ENCODE peak calls at places on chromosomes 4 and X, in eight cellular contexts. G, L, D, Y, O, Z, W and B are unnamed samples. For H3K9me3, the result is how much of the 10 kb centered on the place peaks cover.

GRCh38 chrX:103063918-103064434 is at the start of gene BEX1:
- DNase-seq in G (peak), L (peak), D (no peak), Y (no peak), O (no peak), Z (no peak), W (peak), B (peak)

GRCh38 chr4:36823199-36823967 is 421.2 kb upstream of the NWD2 start:
- DNase-seq in G (no peak), L (no peak), D (no peak), Y (no peak), O (no peak), Z (no peak), W (no peak), B (no peak)

GRCh38 chrX:150767475-150768131 is 74.4 kb downstream of the MTMR1 start:
- DNase-seq in G (no peak), L (peak), D (no peak), Y (no peak), O (peak), Z (no peak), W (no peak), B (no peak)

GRCh38 chr4:26061248-26061986 is 147.4 kb downstream of the SMIM20 start:
- DNase-seq in G (no peak), L (peak), D (no peak), Y (no peak), O (peak), Z (no peak), W (peak), B (no peak)

GRCh38 chr4:169376421-169376820 is 105.7 kb upstream of the SH3RF1 start:
- DNase-seq in G (no peak), L (no peak), D (no peak), Y (no peak), O (no peak), Z (no peak), W (no peak), B (no peak)

GRCh38 chrX:20028588-20028987 is 37.7 kb upstream of the BCLAF3 start:
- DNase-seq in G (no peak), L (peak), D (no peak), Y (no peak), O (no peak), Z (no peak), W (no peak), B (no peak)

GRCh38 chr4:113987382-113987930 is 8.0 kb upstream of the ARSJ start:
- DNase-seq in G (no peak), L (no peak), D (no peak), Y (no peak), O (no peak), Z (no peak), W (no peak), B (no peak)

GRCh38 chrX:9591496-9591895 is 126.6 kb downstream of the TBL1X start:
- DNase-seq in G (no peak), L (no peak), D (no peak), Y (no peak), O (no peak), Z (no peak), W (no peak), B (no peak)

GRCh38 chr4:147571021-147571770 is 46.0 kb upstream of the TMEM184C start:
- DNase-seq in G (no peak), L (no peak), D (no peak), Y (no peak), O (peak), Z (no peak), W (no peak), B (no peak)

GRCh38 chrX:112714357-112714918 is 34.7 kb upstream of the LHFPL1 start:
- DNase-seq in G (no peak), L (no peak), D (no peak), Y (no peak), O (no peak), Z (no peak), W (no peak), B (no peak)

GRCh38 chr4:34148322-34148908 is 2095.9 kb downstream of the ARAP2 start:
- DNase-seq in G (no peak), L (no peak), D (no peak), Y (no peak), O (peak), Z (no peak), W (no peak), B (no peak)

GRCh38 chr4:74111990-74112389 is 13.0 kb upstream of the CXCL2 start:
- DNase-seq in G (no peak), L (no peak), D (no peak), Y (no peak), O (no peak), Z (no peak), W (no peak), B (no peak)

GRCh38 chr4:68141852-68142251 is 12.2 kb upstream of the TMPRSS11F start:
- DNase-seq in G (no peak), L (no peak), D (no peak), Y (no peak), O (no peak), Z (no peak), W (no peak), B (no peak)

GRCh38 chr4:40918330-40918729 is 168.6 kb downstream of the NSUN7 start:
- DNase-seq in G (no peak), L (peak), D (no peak), Y (peak), O (peak), Z (peak), W (peak), B (no peak)

GRCh38 chr4:149523039-149523438 is 292.6 kb downstream of the IQCM start:
- DNase-seq in G (no peak), L (no peak), D (no peak), Y (no peak), O (no peak), Z (no peak), W (no peak), B (no peak)

GRCh38 chr4:147617173-147617840 is at the start of gene TMEM184C:
- DNase-seq in G (peak), L (peak), D (peak), Y (peak), O (peak), Z (peak), W (peak), B (peak)

GRCh38 chr4:8688041-8688907 is 95.7 kb downstream of the CPZ start:
- DNase-seq in G (no peak), L (peak), D (no peak), Y (no peak), O (peak), Z (no peak), W (peak), B (no peak)

GRCh38 chrX:103629295-103630170 is 758 bp downstream of the TCEAL1 start:
- DNase-seq in G (peak), L (peak), D (no peak), Y (peak), O (peak), Z (peak), W (peak), B (no peak)

GRCh38 chr4:36551697-36552214 is 270.3 kb downstream of the DTHD1 start:
- DNase-seq in G (no peak), L (no peak), D (no peak), Y (no peak), O (peak), Z (no peak), W (no peak), B (no peak)

GRCh38 chr4:79723507-79723906 is 315.5 kb upstream of the GK2 start:
- DNase-seq in G (peak), L (no peak), D (no peak), Y (no peak), O (no peak), Z (no peak), W (peak), B (no peak)

GRCh38 chr4:105197777-105198176 is 51.1 kb downstream of the TET2 start:
- DNase-seq in G (no peak), L (no peak), D (no peak), Y (no peak), O (peak), Z (no peak), W (no peak), B (no peak)

GRCh38 chrX:150363561-150364346 is 637 bp downstream of the MAMLD1 start:
- DNase-seq in G (peak), L (peak), D (peak), Y (peak), O (peak), Z (peak), W (no peak), B (no peak)

GRCh38 chrX:12702509-12703091 is 88.6 kb upstream of the PRPS2 start:
- DNase-seq in G (no peak), L (no peak), D (no peak), Y (no peak), O (peak), Z (no peak), W (peak), B (no peak)

GRCh38 chr4:22676058-22676457 is 16.7 kb upstream of the GBA3 start:
- DNase-seq in G (no peak), L (no peak), D (no peak), Y (no peak), O (no peak), Z (no peak), W (no peak), B (no peak)

GRCh38 chr4:140862182-140862442 is 105.9 kb upstream of the TBC1D9 start:
- DNase-seq in G (no peak), L (no peak), D (no peak), Y (no peak), O (no peak), Z (no peak), W (no peak), B (no peak)

GRCh38 chr4:57320880-57321279 is 210.7 kb upstream of the IGFBP7 start:
- DNase-seq in G (no peak), L (no peak), D (no peak), Y (no peak), O (no peak), Z (no peak), W (no peak), B (no peak)

GRCh38 chrX:13716905-13717304 is 17.5 kb downstream of the TRAPPC2 start:
- DNase-seq in G (no peak), L (no peak), D (no peak), Y (no peak), O (no peak), Z (no peak), W (no peak), B (peak)

GRCh38 chrX:124208675-124209074 is 123.8 kb upstream of the TEX13D start:
- DNase-seq in G (no peak), L (no peak), D (no peak), Y (no peak), O (no peak), Z (no peak), W (no peak), B (no peak)

GRCh38 chr4:109302366-109303140 is at the start of gene COL25A1:
- DNase-seq in G (peak), L (peak), D (no peak), Y (peak), O (no peak), Z (peak), W (peak), B (peak)

GRCh38 chr4:2469192-2469984 is 482 bp downstream of the RNF4 start:
- DNase-seq in G (peak), L (peak), D (no peak), Y (peak), O (peak), Z (peak), W (peak), B (peak)

GRCh38 chr4:100348472-100348871 is 158.2 kb upstream of the DDIT4L start:
- DNase-seq in G (no peak), L (peak), D (no peak), Y (no peak), O (peak), Z (no peak), W (no peak), B (no peak)

GRCh38 chr4:8739820-8740665 is 131.6 kb downstream of the HMX1 start:
- DNase-seq in G (peak), L (no peak), D (peak), Y (no peak), O (no peak), Z (no peak), W (no peak), B (no peak)

GRCh38 chr4:128812360-128812958 is 3.0 kb downstream of the JADE1 start:
- DNase-seq in G (peak), L (peak), D (no peak), Y (no peak), O (peak), Z (no peak), W (peak), B (no peak)

DNA sequence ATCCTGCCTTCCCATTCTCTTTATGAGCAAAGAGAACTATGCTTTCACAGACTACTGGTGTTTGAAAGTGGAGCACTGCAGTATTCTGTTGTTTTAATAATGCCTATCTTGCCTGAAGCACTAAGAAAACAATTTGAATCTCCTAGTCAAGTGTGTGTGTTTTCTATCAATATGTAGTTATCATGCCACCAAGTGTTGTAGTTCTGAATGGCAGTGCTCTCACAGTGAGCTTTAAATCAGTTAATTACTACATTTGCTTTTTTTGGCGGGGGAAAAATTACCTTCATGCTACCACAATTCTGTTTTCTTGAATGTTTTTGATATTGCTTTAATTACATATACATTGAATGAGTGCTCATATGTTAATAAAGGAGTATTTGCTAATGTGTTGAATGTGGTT is 143.6 kb upstream of the FAM47A start:
- DNase-seq in G (no peak), L (peak), D (no peak), Y (no peak), O (no peak), Z (no peak), W (no peak), B (no peak)
- TF ChIP-seq CTCF in G (no peak), L (peak), D (no peak), Y (no peak), O (no peak), Z (peak), W (no peak), B (no peak)

GRCh38 chr4:98627477-98627876 is 30.9 kb downstream of the TSPAN5 start:
- DNase-seq in G (no peak), L (no peak), D (no peak), Y (no peak), O (no peak), Z (no peak), W (no peak), B (no peak)
- H3K27ac ChIP-seq in G (no peak), L (peak), D (peak), Y (no peak), O (peak), Z (no peak), W (peak), B (no peak)

GRCh38 chr4:97412331-97412730 is 730.9 kb downstream of the STPG2 start:
- DNase-seq in G (no peak), L (no peak), D (no peak), Y (no peak), O (no peak), Z (no peak), W (no peak), B (no peak)
- H3K9me3 ChIP-seq in G (under half), L (under half), D (under half), Y (under half), O (under half), Z (under half), W (under half), B (under half)

DNA sequence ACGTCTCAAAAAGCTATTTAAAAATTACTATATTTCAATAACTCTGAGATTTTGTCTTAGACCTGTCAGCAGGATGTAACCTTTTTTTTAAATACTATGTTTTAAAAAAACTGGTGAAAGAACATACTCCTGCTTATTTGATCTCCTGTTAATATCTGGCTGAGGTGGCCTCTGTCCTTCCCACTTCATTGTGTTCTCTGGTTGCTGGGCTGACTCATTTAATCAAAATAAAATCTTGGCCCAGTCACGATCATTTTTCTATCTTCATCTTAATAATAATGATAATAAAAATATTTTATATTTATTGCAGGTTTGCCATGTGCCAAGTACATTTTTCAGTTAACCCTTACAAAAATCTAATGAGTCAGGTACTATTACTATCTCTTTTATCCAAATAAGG is 73.6 kb downstream of the GLUD2 start:
- DNase-seq in G (no peak), L (no peak), D (no peak), Y (no peak), O (peak), Z (no peak), W (no peak), B (no peak)
- TF ChIP-seq CTCF in G (no peak), L (no peak), D (no peak), Y (no peak), O (no peak), Z (no peak), W (no peak), B (no peak)

GRCh38 chr4:156950950-156951349 is 20.6 kb downstream of the PDGFC start:
- DNase-seq in G (no peak), L (no peak), D (no peak), Y (no peak), O (peak), Z (no peak), W (no peak), B (no peak)

GRCh38 chr4:156949373-156949814 is 22.2 kb downstream of the PDGFC start:
- DNase-seq in G (no peak), L (no peak), D (no peak), Y (no peak), O (peak), Z (no peak), W (no peak), B (no peak)

GRCh38 chr4:156948738-156949137 is 22.9 kb downstream of the PDGFC start:
- DNase-seq in G (no peak), L (no peak), D (no peak), Y (no peak), O (no peak), Z (no peak), W (no peak), B (no peak)

GRCh38 chr4:156948133-156948532 is 23.5 kb downstream of the PDGFC start:
- DNase-seq in G (no peak), L (no peak), D (no peak), Y (no peak), O (no peak), Z (no peak), W (no peak), B (no peak)

GRCh38 chr4:156950090-156950489 is 21.5 kb downstream of the PDGFC start:
- DNase-seq in G (no peak), L (no peak), D (no peak), Y (no peak), O (no peak), Z (no peak), W (no peak), B (no peak)
- H3K27ac ChIP-seq in G (no peak), L (peak), D (no peak), Y (no peak), O (peak), Z (peak), W (peak), B (no peak)